ENCODE peak calls at places on chromosomes 16 and 17, in five cellular contexts. K is IMR-90, M is neural progenitor cell, D is PC-3, E is fibroblast of lung. U is an unnamed sample.
A peak's percentile ranks its signal among the peaks of the same experiment; 100 is the strongest.

GRCh38 chr17:11969565-11969964 is 27.7 kb downstream of the ZNF18 start:
- DNase-seq in M (no peak), D (no peak), K (no peak), E (no peak), U (no peak)

GRCh38 chr17:17669081-17669850 is 12.0 kb upstream of the RAI1 start:
- DNase-seq in K (peak; percentile 45), E (no peak), M (peak; percentile 43), D (no peak), U (no peak)

GRCh38 chr17:81434079-81434478 is 38.8 kb downstream of the BAHCC1 start:
- DNase-seq in M (no peak), K (no peak), E (no peak), D (no peak), U (peak; percentile 40)

GRCh38 chr16:81873843-81874752 is 95.0 kb downstream of the PLCG2 start:
- DNase-seq in K (peak; percentile 24), M (peak; percentile 75), D (peak; percentile 58), E (peak; percentile 39), U (peak; percentile 63)

GRCh38 chr16:85436636-85437160 is 176.4 kb upstream of the GSE1 start:
- DNase-seq in K (no peak), E (peak; percentile 68), D (no peak), M (peak; percentile 71), U (no peak)

GRCh38 chr16:5722220-5722619 is 624.6 kb upstream of the EEF2KMT start:
- DNase-seq in D (no peak), K (no peak), E (no peak), M (no peak), U (no peak)

GRCh38 chr17:42010898-42011516 is 6.2 kb downstream of the DNAJC7 start:
- DNase-seq in D (peak; percentile 23), E (peak; percentile 34), M (peak; percentile 21), K (peak; percentile 22), U (peak; percentile 36)

GRCh38 chr17:18959071-18959844 is 7.3 kb downstream of the SLC5A10 start:
- DNase-seq in K (no peak), E (no peak), M (peak; percentile 39), D (no peak), U (no peak)

GRCh38 chr17:41870097-41870496 is 4.9 kb upstream of the KLHL11 start:
- DNase-seq in K (no peak), D (no peak), E (no peak), M (no peak), U (no peak)

GRCh38 chr17:48577946-48578615 is at the start of gene HOXB4:
- DNase-seq in E (peak; percentile 92), D (no peak), M (peak; percentile 74), K (peak; percentile 88), U (no peak)

GRCh38 chr17:32239457-32239856 is 26.2 kb upstream of the RHBDL3 start:
- DNase-seq in D (no peak), K (no peak), M (no peak), E (peak; percentile 4), U (no peak)

GRCh38 chr17:4507361-4508111 is 8.9 kb downstream of the SPNS2 start:
- DNase-seq in M (no peak), D (no peak), K (no peak), E (no peak), U (no peak)

GRCh38 chr17:63491976-63492575 is 15.2 kb downstream of the ACE start:
- DNase-seq in K (no peak), M (no peak), D (no peak), E (no peak), U (no peak)

GRCh38 chr16:35171106-35171505 is 1711.7 kb downstream of the TP53TG3F start:
- DNase-seq in D (no peak), K (no peak), E (no peak), M (no peak), U (no peak)

GRCh38 chr17:7042507-7043194 is 1.2 kb downstream of the SLC16A11 start:
- DNase-seq in K (no peak), M (peak; percentile 41), E (no peak), D (no peak), U (no peak)

GRCh38 chr17:41049110-41049509 is 2.0 kb upstream of the KRTAP2-1 start:
- DNase-seq in M (no peak), E (no peak), D (peak; percentile 80), K (peak; percentile 84), U (peak; percentile 68)

GRCh38 chr16:28843766-28844165 is 2.4 kb downstream of the TUFM start:
- DNase-seq in M (no peak), E (no peak), D (no peak), K (no peak), U (no peak)

GRCh38 chr17:37792787-37793186 is 47.9 kb upstream of the HNF1B start:
- DNase-seq in M (peak; percentile 27), D (no peak), K (peak; percentile 89), E (no peak), U (no peak)

GRCh38 chr17:45368661-45369060 is 51.8 kb upstream of the MAP3K14 start:
- DNase-seq in M (no peak), D (no peak), K (peak; percentile 92), E (peak; percentile 88), U (peak; percentile 71)

GRCh38 chr16:65200374-65200773 is 78.5 kb upstream of the CDH11 start:
- DNase-seq in E (no peak), M (no peak), K (no peak), D (no peak), U (no peak)

GRCh38 chr16:77584205-77584859 is 138.0 kb upstream of the NUDT7 start:
- DNase-seq in M (peak; percentile 70), E (peak; percentile 83), K (peak; percentile 63), D (peak; percentile 72), U (peak; percentile 82)

GRCh38 chr17:67055811-67056745 is 11.7 kb downstream of the CACNG1 start:
- DNase-seq in M (no peak), D (no peak), E (no peak), K (no peak), U (no peak)

GRCh38 chr17:44005865-44006580 is 1.6 kb downstream of the NAGS start:
- DNase-seq in D (peak; percentile 82), M (peak; percentile 83), E (no peak), K (no peak), U (no peak)

GRCh38 chr17:74442670-74443515 is 11.0 kb downstream of the GPRC5C start:
- DNase-seq in K (no peak), E (peak; percentile 41), D (peak; percentile 51), M (peak; percentile 46), U (no peak)

GRCh38 chr17:65545708-65546523 is 15.5 kb downstream of the AXIN2 start:
- DNase-seq in M (peak; percentile 96), E (no peak), K (no peak), D (no peak), U (no peak)

GRCh38 chr17:31517524-31517923 is 126.0 kb downstream of the RAB11FIP4 start:
- DNase-seq in D (peak; percentile 3), E (no peak), K (no peak), M (peak; percentile 69), U (no peak)

GRCh38 chr17:10243905-10244844 is 45.8 kb upstream of the GAS7 start:
- DNase-seq in D (no peak), K (peak; percentile 35), E (peak; percentile 7), M (no peak), U (no peak)

GRCh38 chr17:72387969-72388368 is 267.1 kb downstream of the SOX9 start:
- DNase-seq in E (no peak), D (peak; percentile 37), K (peak; percentile 46), M (no peak), U (no peak)

GRCh38 chr16:23959069-23959800 is 123.5 kb downstream of the PRKCB start:
- DNase-seq in E (no peak), D (no peak), K (no peak), M (no peak), U (no peak)

DNA sequence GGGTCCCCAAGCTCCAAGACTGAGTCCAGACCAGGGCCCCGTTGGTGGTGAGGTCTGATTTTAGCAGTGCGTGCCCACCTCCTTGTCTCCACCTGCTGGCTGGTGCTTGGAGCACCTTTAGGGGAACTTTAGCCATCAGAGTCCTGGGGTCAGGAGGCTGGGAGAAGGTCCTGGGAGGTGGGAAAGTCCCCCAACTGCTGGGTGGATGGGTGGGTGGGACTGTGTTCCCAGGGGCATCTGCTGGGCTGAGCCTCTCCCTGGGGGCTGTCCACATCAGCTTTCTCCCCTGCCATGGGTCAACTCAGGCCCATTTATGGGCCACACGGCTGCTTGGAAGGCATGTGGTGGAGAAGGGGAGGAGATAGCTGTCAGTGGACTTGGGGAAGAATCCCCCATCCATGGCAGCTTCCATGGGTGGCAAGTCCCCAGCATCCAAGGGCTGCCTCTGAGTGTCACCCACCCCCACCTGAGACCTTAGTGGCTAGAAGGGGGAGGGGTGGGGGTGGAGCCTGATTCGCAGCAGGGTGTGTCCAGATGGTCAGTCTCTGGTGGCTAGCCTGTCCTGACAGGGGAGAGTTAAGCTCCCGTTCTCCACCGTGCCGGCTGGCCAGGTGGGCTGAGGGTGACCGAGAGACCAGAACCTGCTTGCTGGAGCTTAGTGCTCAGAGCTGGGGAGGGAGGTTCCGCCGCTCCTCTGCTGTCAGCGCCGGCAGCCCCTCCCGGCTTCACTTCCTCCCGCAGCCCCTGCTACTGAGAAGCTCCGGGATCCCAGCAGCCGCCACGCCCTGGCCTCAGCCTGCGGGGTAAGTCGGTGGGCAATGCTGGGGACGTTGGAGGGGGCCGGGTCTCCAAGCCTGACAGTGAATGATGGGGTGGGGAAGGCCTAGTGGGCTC is at the start of gene TRPV2:
- DNase-seq in E (no peak), K (no peak), M (peak; percentile 45), D (peak; percentile 49), U (no peak)
- H3K4me3 ChIP-seq in E (peak within 1 kb of the TSS; percentile 61), K (peak within 1 kb of the TSS; percentile 61), M (no peak within 1 kb of the TSS), D (no peak within 1 kb of the TSS), U (peak within 1 kb of the TSS; percentile 81)

GRCh38 chr16:57284206-57284951 is at the start of gene PLLP:
- DNase-seq in E (peak; percentile 13), M (peak; percentile 69), D (peak; percentile 30), K (peak; percentile 8), U (peak; percentile 61)
- H3K9ac ChIP-seq in E (no peak within 1 kb of the TSS), M (no peak within 1 kb of the TSS), D (no peak within 1 kb of the TSS), K (no peak within 1 kb of the TSS), U (no peak within 1 kb of the TSS)

DNA sequence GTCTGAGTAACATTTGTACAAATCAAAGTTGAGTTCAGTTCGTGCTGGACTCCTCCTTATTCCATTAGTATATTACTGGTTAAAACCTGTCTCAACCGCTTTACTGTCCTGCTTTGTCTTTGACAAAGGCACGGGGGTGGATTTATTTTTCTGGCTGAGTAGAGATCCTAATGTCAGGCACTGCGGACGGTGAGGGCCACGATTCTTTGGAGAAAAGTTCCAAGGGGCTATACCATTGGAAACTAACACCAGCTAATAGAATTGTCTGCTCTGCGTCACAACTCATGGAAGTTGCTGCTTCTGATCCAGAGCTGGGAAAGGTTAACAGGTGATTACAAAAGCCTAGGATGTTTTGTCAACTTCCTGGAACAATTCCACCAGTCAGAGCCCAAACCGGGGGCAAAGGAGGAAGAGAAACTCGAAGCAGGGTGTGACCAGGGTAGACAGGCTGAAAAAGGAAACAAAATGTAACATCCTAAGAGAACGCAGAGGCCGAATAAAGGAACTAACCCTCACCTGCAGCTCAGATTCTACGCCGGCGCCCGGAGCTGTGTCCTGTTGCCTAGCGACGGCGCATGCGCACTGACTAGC is 12.4 kb downstream of the TAT start:
- DNase-seq in K (no peak), M (peak; percentile 57), E (no peak), D (peak; percentile 2), U (no peak)
- H3K4me3 ChIP-seq in K (peak overlapping the region; percentile 48), M (peak overlapping the region; percentile 64), E (peak overlapping the region; percentile 82), D (peak overlapping the region; percentile 69), U (peak overlapping the region; percentile 83)

DNA sequence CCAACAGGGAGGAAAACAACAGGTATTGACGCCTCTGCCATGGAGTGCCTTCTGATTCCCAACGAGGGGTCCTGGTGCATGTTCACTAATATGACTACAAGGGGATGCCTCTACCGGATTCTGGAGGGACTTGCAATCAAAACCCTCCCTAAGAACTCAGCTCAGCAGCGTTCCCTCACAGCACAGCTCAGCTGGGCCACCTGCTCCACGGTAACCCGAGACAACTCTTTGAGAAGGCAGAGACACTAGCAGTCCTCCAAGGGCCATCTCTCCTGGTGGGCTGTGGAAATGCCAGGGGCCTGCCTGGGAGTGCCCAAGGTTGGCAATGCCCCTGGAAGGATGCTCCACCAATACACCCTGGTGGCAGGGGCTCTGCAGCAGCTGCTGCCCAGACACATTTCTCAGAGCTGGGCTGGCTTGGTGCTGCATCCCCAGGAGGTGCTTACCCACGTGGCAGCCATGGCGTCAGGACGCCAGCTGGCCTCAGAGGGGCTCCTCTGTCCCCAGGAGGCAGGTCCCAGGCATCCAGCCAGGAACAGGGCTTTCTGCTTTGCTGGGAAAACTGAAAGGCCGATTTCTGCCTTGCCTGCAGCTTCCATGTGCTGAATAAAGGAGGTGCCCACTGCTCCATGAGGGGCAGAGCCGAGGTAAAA is 16.5 kb downstream of the CDIP1 start:
- DNase-seq in K (no peak), M (peak; percentile 54), D (no peak), E (peak; percentile 28), U (peak; percentile 18)
- H3K9ac ChIP-seq in K (no peak overlapping the region), M (no peak overlapping the region), D (no peak overlapping the region), E (no peak overlapping the region), U (peak overlapping the region; percentile 6)